ENCODE peak calls at places on chromosomes 11 and 22, in four cellular contexts. I is CD4-positive, alpha-beta T cell; V is brain microvascular endothelial cell; C is adrenal gland. D is an unnamed sample.

GRCh38 chr22:32034275-32034674 is 8.8 kb upstream of the SLC5A1 start:
- DNase-seq in I (no peak), C (no peak), V (no peak), D (no peak)

GRCh38 chr22:48060266-48060665 is 1297.8 kb downstream of the TBC1D22A start:
- DNase-seq in V (no peak), C (no peak), I (no peak), D (no peak)

GRCh38 chr22:44758354-44758969 is 6.1 kb downstream of the ARHGAP8 start:
- DNase-seq in C (no peak), V (peak; percentile 10), I (no peak), D (peak; percentile 70)

GRCh38 chr11:111530091-111530490 is 10.4 kb upstream of the LAYN start:
- DNase-seq in V (no peak), I (no peak), C (no peak), D (peak; percentile 26)

GRCh38 chr11:134504146-134504905 is 92.3 kb upstream of the B3GAT1 start:
- DNase-seq in V (no peak), I (no peak), C (no peak), D (no peak)

GRCh38 chr22:29512031-29512430 is 32.0 kb downstream of the NEFH start:
- DNase-seq in V (no peak), C (no peak), I (no peak), D (no peak)

GRCh38 chr11:17528906-17529813 is 15.1 kb downstream of the USH1C start:
- DNase-seq in I (no peak), V (no peak), C (no peak), D (no peak)

GRCh38 chr22:50242406-50242949 is 2.3 kb downstream of the TUBGCP6 start:
- DNase-seq in V (no peak), C (no peak), I (no peak), D (peak; percentile 9)

GRCh38 chr22:39454385-39454871 is 2.4 kb upstream of the MGAT3 start:
- DNase-seq in I (no peak), C (no peak), V (no peak), D (peak; percentile 23)

GRCh38 chr11:93359396-93359795 is 28.9 kb downstream of the DEUP1 start:
- DNase-seq in V (no peak), I (no peak), C (no peak), D (no peak)

GRCh38 chr22:46416537-46417267 is 81.2 kb downstream of the TRMU start:
- DNase-seq in V (no peak), C (no peak), I (no peak), D (peak; percentile 76)

GRCh38 chr22:32058656-32059280 is 15.7 kb downstream of the SLC5A1 start:
- DNase-seq in C (no peak), V (peak; percentile 13), I (no peak), D (peak; percentile 9)

GRCh38 chr22:35126993-35127392 is 61.0 kb downstream of the ISX start:
- DNase-seq in V (no peak), C (no peak), I (no peak), D (no peak)

GRCh38 chr11:1412377-1413095 is 22.8 kb downstream of the BRSK2 start:
- DNase-seq in C (no peak), I (no peak), V (no peak), D (no peak)

GRCh38 chr11:279040-279965 is 1.1 kb downstream of the NLRP6 start:
- DNase-seq in C (no peak), I (no peak), V (no peak), D (no peak)

GRCh38 chr22:17769716-17770082 is 4.6 kb downstream of the BID start:
- DNase-seq in V (no peak), I (no peak), C (no peak), D (no peak)

DNA sequence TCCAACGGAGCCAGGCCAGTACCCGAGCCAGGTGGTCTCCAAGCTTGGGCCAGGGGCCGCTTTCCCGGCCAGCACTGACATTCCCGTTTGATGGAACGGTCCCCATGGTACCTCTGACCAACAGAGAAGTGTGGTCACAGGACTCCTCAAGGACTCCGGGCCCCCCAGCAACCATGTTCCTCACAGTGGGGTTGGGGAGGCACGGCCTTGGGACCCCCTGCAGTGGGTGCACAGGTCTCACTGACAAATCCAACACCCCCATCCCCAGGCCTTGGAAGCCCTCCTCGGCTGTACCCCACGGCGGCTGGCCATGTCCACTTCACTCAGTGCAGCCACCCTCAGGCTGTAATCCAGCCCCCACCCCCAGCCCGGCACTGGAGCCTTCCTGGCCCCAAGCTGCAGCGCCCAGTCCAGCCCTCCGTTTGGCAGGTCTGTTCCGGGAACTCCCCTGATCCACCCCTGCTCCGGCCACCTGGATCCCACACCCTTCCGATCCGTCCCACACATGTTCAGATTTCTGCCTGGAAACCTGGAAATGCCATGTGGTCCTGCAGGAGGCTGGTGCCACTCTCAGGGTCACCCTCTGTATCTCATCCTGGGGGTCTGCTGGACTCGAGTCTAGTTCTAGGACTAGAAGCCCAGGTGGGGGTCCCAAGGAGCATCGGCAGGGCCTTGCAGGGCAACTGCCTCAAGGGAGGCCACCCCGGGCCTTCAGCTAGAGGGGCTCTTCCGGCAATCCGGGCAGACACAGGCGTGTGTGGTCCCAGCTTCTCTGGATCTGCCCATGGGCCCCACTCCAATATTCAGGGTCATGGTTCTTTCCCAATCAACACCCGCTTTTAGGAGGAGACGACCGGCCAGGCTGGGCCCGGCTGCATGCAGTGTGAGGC is 26.6 kb downstream of the TBX1 start:
- DNase-seq in C (no peak), I (no peak), V (no peak), D (no peak)
- TF ChIP-seq CTCF in C (no peak), I (no peak), V (no peak), D (no peak)

GRCh38 chr11:100677796-100678195 is 9.3 kb upstream of the ARHGAP42 start:
- DNase-seq in C (no peak), V (no peak), I (no peak), D (no peak)
- TF ChIP-seq CTCF in C (no peak), V (no peak), I (no peak), D (no peak)

GRCh38 chr11:123956752-123957151 is 13.1 kb upstream of the OR6T1 start:
- DNase-seq in C (no peak), I (no peak), V (no peak), D (no peak)
- TF ChIP-seq CTCF in C (no peak), I (no peak), V (no peak), D (no peak)

DNA sequence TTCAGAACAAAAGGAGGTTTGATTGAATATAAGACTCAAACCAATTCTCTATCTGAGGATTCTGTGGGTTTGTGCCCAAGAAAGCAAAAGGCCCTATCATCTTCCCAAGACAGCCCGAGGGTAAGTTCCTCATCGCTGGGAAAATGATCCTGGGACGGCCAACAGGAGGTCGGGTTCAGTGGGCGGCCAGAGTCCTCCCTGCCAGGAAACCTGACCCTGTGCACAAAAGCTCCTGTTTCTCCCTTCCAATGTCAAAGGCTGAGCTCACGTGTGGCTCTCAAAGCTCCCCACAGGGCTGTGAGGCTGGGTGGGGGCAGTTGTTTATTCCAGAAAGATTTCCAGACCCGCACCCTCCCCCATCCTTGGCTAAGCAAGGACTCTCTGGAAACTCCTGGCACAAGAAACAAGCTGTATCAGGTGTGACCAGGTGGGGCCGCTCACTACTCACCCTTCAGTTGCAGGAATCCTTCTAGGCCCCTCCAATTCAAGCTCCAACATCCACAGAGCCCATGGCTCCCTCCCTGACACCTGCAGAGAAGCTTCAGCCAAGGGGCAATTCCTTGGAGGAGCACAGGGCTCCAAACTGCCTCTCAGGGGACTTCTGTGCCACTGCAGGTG is 131.9 kb downstream of the SHANK2 start:
- DNase-seq in C (no peak), I (no peak), V (no peak), D (peak; percentile 18)
- TF ChIP-seq CTCF in C (no peak), I (no peak), V (no peak), D (peak; percentile 27)

DNA sequence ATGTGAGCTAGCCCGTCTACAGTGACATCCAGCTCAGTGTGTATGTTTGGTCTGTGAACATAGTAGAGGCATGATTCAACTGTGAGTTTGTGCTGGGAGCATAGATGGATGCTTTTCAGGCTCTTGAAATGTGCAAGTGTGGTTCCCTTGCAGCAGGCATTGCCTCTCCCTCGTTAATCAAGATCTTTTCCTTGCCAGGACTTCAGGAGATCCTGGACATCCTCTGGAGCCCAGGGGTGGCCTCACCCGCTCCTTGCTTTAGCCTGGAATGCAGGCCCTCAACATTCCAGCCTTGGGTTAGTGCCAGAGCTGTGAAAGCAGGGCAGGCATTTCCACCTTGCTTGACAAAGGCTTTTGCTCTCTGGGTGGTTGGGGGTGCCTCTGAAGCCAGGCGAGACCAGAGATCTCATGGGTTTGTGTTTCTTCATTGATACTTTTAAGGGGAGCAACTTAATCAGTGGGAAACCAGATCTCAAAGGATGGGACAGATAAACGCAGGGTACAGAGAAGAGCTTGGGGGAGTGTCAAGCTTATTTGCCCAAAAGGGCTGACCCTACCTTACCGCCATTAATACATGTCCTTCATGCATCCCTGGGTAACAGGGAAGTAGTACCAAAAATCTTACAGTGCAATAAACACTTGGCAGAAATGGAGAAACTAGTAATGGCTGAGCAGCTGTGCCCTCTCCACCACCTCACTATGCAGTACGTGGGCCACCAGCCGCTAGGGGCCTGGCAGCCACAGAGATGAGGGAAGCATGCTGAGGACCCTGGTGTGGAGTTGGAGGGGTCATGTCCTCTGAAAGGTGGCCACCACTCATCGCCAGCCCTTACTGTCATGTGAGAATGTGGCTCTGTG is 72.1 kb downstream of the PTPRJ start:
- DNase-seq in V (peak; percentile 24), I (no peak), C (no peak), D (peak; percentile 67)
- TF ChIP-seq CTCF in V (no peak), I (no peak), C (no peak), D (no peak)

GRCh38 chr11:129268371-129268770 is 76.2 kb upstream of the ARHGAP32 start:
- DNase-seq in V (no peak), C (no peak), I (no peak), D (no peak)

GRCh38 chr11:129264114-129264513 is 72.0 kb upstream of the ARHGAP32 start:
- DNase-seq in V (no peak), C (no peak), I (no peak), D (no peak)

GRCh38 chr11:129266536-129266935 is 74.4 kb upstream of the ARHGAP32 start:
- DNase-seq in C (no peak), V (no peak), I (no peak), D (no peak)

GRCh38 chr11:129267716-129268115 is 75.6 kb upstream of the ARHGAP32 start:
- DNase-seq in I (no peak), V (no peak), C (no peak), D (no peak)

GRCh38 chr11:129265125-129265788 is 73.1 kb upstream of the ARHGAP32 start:
- DNase-seq in I (no peak), C (no peak), V (no peak), D (no peak)
- TF ChIP-seq CTCF in I (no peak), C (no peak), V (no peak), D (no peak)